ENCODE peak calls at places on chromosomes 11 and 22, in ten cellular contexts. J is GM10248, F is A549, Y is H9, O is nephron progenitor cell, T is astrocyte, A is MM.1S, X is thyroid gland, Q is cardiac fibroblast, L is epithelial cell of esophagus. E is an unnamed sample.

GRCh38 chr11:118625976-118626375 is 18.6 kb downstream of the PHLDB1 start:
- DNase-seq in X (no peak), Y (peak; percentile 68), A (no peak), L (no peak), Q (no peak), F (no peak), J (no peak), T (no peak), O (no peak), E (no peak)

GRCh38 chr11:124075841-124076571 is 34.9 kb upstream of the OR10G7 start:
- DNase-seq in T (no peak), X (peak; percentile 11), F (peak; percentile 10), A (no peak), L (peak; percentile 14), O (no peak), Q (no peak), J (peak; percentile 34), Y (peak; percentile 44), E (no peak)

GRCh38 chr11:115613986-115614625 is 109.9 kb upstream of the CADM1 start:
- DNase-seq in T (peak; percentile 77), X (no peak), J (no peak), Q (no peak), O (no peak), L (peak; percentile 19), Y (no peak), F (peak; percentile 30), A (no peak), E (no peak)

GRCh38 chr11:67230886-67231285 is 35.4 kb upstream of the GRK2 start:
- DNase-seq in J (no peak), A (no peak), Q (no peak), X (no peak), Y (no peak), L (no peak), T (no peak), F (no peak), O (no peak), E (no peak)

GRCh38 chr22:20948450-20948849 is 18.6 kb upstream of the AIFM3 start:
- DNase-seq in Y (no peak), L (no peak), Q (no peak), X (no peak), T (no peak), A (no peak), J (no peak), F (no peak), O (no peak), E (no peak)

GRCh38 chr22:44309647-44310046 is 3.1 kb downstream of the SHISAL1 start:
- DNase-seq in Y (no peak), T (no peak), A (no peak), Q (peak; percentile 42), J (no peak), L (no peak), X (no peak), F (no peak), O (no peak), E (no peak)

GRCh38 chr11:102497061-102497460 is 33.5 kb downstream of the MMP7 start:
- DNase-seq in A (no peak), J (no peak), T (peak; percentile 64), X (no peak), Y (no peak), L (peak; percentile 21), O (no peak), Q (peak; percentile 44), F (no peak), E (peak; percentile 10)

GRCh38 chr22:45090364-45090960 is 73.3 kb upstream of the NUP50 start:
- DNase-seq in J (no peak), Q (peak; percentile 22), T (peak; percentile 42), L (peak; percentile 52), A (no peak), O (no peak), F (no peak), X (no peak), Y (peak; percentile 68), E (peak; percentile 52)

GRCh38 chr22:23820748-23821211 is 18.0 kb downstream of the DERL3 start:
- DNase-seq in F (no peak), T (no peak), J (no peak), A (no peak), L (no peak), Q (no peak), X (peak; percentile 41), Y (no peak), O (no peak), E (no peak)

GRCh38 chr11:35237860-35238715 is 99.1 kb downstream of the CD44 start:
- DNase-seq in O (peak; percentile 50), T (no peak), A (peak; percentile 76), F (no peak), L (peak; percentile 73), Y (peak; percentile 75), X (peak; percentile 46), J (peak; percentile 34), Q (peak; percentile 40), E (no peak)

GRCh38 chr11:95994340-95994728 is 70.4 kb upstream of the MTMR2 start:
- DNase-seq in O (peak; percentile 19), F (no peak), J (no peak), A (no peak), Y (no peak), X (peak; percentile 46), L (no peak), Q (no peak), T (no peak), E (no peak)

GRCh38 chr11:92296138-92296515 is 71.5 kb downstream of the FAT3 start:
- DNase-seq in A (no peak), Y (no peak), J (no peak), T (peak; percentile 87), F (no peak), Q (peak; percentile 33), X (no peak), O (no peak), L (peak; percentile 65), E (peak; percentile 28)

GRCh38 chr11:67504023-67504949 is 877 bp downstream of the PITPNM1 start:
- DNase-seq in J (peak; percentile 51), Q (peak; percentile 58), X (peak; percentile 35), O (peak; percentile 79), A (no peak), Y (no peak), L (peak; percentile 22), T (no peak), F (peak; percentile 32), E (no peak)

GRCh38 chr11:15307600-15307999 is 192.9 kb downstream of the INSC start:
- DNase-seq in Q (no peak), F (no peak), T (no peak), L (no peak), O (peak; percentile 4), Y (peak; percentile 75), J (no peak), X (no peak), A (no peak), E (no peak)

GRCh38 chr11:36464720-36465119 is 45.4 kb downstream of the TRAF6 start:
- DNase-seq in A (no peak), X (no peak), L (no peak), T (no peak), J (no peak), F (no peak), Q (no peak), O (no peak), Y (no peak), E (no peak)

DNA sequence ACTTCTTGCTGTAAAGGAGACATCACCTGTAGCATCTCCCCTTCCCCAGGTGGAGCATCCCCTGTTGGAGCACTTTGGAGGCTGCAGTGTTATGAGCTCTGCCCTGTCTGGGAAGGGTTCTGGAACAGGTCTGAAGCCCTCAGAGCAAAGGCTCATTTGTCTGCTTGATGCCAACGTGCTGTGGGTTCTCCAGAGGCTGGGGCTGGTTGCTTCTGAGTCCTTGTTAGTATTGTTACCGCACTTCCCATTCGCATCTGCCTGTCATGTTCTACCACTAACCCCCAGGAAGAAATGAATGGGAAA is 73.1 kb downstream of the PACS1 start:
- DNase-seq in A (no peak), J (no peak), X (no peak), T (no peak), Q (no peak), F (no peak), Y (no peak), L (no peak), O (no peak), E (no peak)
- TF ChIP-seq CTCF in A (no peak), J (no peak), X (no peak), T (no peak), Q (no peak), F (no peak), Y (no peak), L (no peak), O (no peak), E (no peak)

GRCh38 chr22:30531651-30532608 is 14.6 kb downstream of the SEC14L6 start:
- DNase-seq in L (no peak), T (no peak), J (no peak), Y (no peak), Q (no peak), O (no peak), A (no peak), X (no peak), F (no peak), E (no peak)
- TF ChIP-seq CTCF in L (no peak), T (no peak), J (no peak), Y (peak; percentile 23), Q (no peak), O (no peak), A (no peak), X (no peak), F (no peak), E (peak; percentile 10)

DNA sequence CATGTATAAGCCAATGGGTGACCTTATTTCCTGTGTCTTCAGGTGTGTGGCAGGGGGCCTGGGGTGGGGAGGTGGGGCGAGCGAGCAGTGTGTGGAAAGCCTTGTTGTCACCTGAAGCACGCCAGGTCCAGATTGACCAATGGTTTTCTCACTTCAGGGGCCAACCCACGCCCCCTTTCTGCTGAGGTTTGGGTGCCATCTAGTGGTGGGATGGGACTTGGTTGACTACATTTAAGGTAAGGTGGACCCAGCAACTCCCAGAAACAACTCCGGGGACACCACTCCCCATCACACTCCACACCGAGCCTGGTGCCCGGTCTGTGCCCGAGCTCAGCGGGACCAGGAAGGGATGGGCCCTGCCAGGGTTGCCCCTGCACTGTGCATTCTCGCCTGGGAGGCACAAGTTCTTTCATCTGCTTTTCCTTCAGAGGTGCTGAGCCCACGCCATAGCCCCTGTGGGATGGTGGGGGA is 40.0 kb downstream of the TPCN2 start:
- DNase-seq in T (peak; percentile 49), J (peak; percentile 93), F (peak; percentile 97), Q (peak; percentile 84), O (peak; percentile 77), X (peak; percentile 65), A (peak; percentile 67), Y (peak; percentile 91), L (peak; percentile 82), E (peak; percentile 67)
- TF ChIP-seq CTCF in T (peak; percentile 75), J (peak; percentile 75), F (peak; percentile 87), Q (peak; percentile 83), O (peak; percentile 78), X (peak; percentile 30), A (peak; percentile 69), Y (peak; percentile 84), L (peak; percentile 68), E (peak; percentile 90)

GRCh38 chr11:108927791-108928545 is 263.1 kb downstream of the DDX10 start:
- DNase-seq in J (no peak), F (no peak), Y (no peak), O (no peak), Q (no peak), L (no peak), T (peak; percentile 41), A (peak; percentile 24), X (no peak), E (no peak)

GRCh38 chr11:108929241-108929640 is 264.4 kb downstream of the DDX10 start:
- DNase-seq in Y (no peak), T (peak; percentile 98), A (no peak), L (peak; percentile 95), X (no peak), O (no peak), Q (peak; percentile 92), J (no peak), F (peak; percentile 61), E (peak; percentile 96)

GRCh38 chr11:108926522-108927380 is 261.9 kb downstream of the DDX10 start:
- DNase-seq in L (no peak), T (no peak), Q (no peak), A (no peak), O (peak; percentile 4), F (no peak), J (no peak), Y (no peak), X (no peak), E (no peak)

GRCh38 chr11:108923413-108923812 is 258.5 kb downstream of the DDX10 start:
- DNase-seq in T (no peak), J (no peak), Q (no peak), O (no peak), X (no peak), A (no peak), Y (no peak), F (no peak), L (no peak), E (no peak)
- TF ChIP-seq CTCF in T (no peak), J (no peak), Q (no peak), O (no peak), X (no peak), A (no peak), Y (no peak), F (no peak), L (no peak), E (no peak)

E was measured in HFFc6.